ENCODE peak calls at places on chromosome 7, in seven cellular contexts. One of them, this sample, is unnamed.

GRCh38 chr7:39248693-39249090 is 271.0 kb downstream of the POU6F2 start:
- DNase-seq in neural progenitor cell: peak
- DNase-seq in H9: no peak
- DNase-seq in HCT116: no peak
- DNase-seq in fibroblast of lung: no peak
- DNase-seq in PC-3: no peak
- DNase-seq in K562: no peak
- DNase-seq in this sample: no peak

GRCh38 chr7:27116962-27117686 is 13.4 kb downstream of the HOXA4 start:
- DNase-seq in K562: no peak
- DNase-seq in PC-3: no peak
- DNase-seq in neural progenitor cell: no peak
- DNase-seq in fibroblast of lung: peak
- DNase-seq in H9: no peak
- DNase-seq in HCT116: no peak
- DNase-seq in this sample: peak

GRCh38 chr7:20514364-20514763 is 101.1 kb upstream of the ABCB5 start:
- DNase-seq in neural progenitor cell: no peak
- DNase-seq in K562: no peak
- DNase-seq in HCT116: no peak
- DNase-seq in PC-3: peak
- DNase-seq in fibroblast of lung: peak
- DNase-seq in H9: no peak
- DNase-seq in this sample: no peak

GRCh38 chr7:40571796-40572195 is 437.0 kb downstream of the SUGCT start:
- DNase-seq in PC-3: peak
- DNase-seq in fibroblast of lung: peak
- DNase-seq in HCT116: no peak
- DNase-seq in H9: no peak
- DNase-seq in neural progenitor cell: no peak
- DNase-seq in K562: no peak
- DNase-seq in this sample: no peak

GRCh38 chr7:13044309-13044708 is 356.9 kb downstream of the ARL4A start:
- DNase-seq in fibroblast of lung: no peak
- DNase-seq in HCT116: peak
- DNase-seq in K562: no peak
- DNase-seq in H9: no peak
- DNase-seq in PC-3: peak
- DNase-seq in neural progenitor cell: peak
- DNase-seq in this sample: no peak

GRCh38 chr7:142798451-142799438 is 28.0 kb downstream of the PRSS2 start:
- DNase-seq in H9: peak
- DNase-seq in fibroblast of lung: no peak
- DNase-seq in PC-3: no peak
- DNase-seq in HCT116: no peak
- DNase-seq in K562: no peak
- DNase-seq in neural progenitor cell: no peak
- DNase-seq in this sample: no peak

GRCh38 chr7:88477957-88478356 is 171.3 kb upstream of the STEAP4 start:
- DNase-seq in fibroblast of lung: no peak
- DNase-seq in H9: no peak
- DNase-seq in HCT116: no peak
- DNase-seq in K562: no peak
- DNase-seq in PC-3: no peak
- DNase-seq in neural progenitor cell: no peak
- DNase-seq in this sample: no peak

GRCh38 chr7:112411186-112411795 is 39.0 kb upstream of the IFRD1 start:
- DNase-seq in H9: no peak
- DNase-seq in HCT116: no peak
- DNase-seq in K562: no peak
- DNase-seq in PC-3: peak
- DNase-seq in fibroblast of lung: peak
- DNase-seq in neural progenitor cell: no peak
- DNase-seq in this sample: no peak

GRCh38 chr7:95840953-95841950 is 68.9 kb downstream of the DYNC1I1 start:
- DNase-seq in neural progenitor cell: peak
- DNase-seq in fibroblast of lung: no peak
- DNase-seq in H9: peak
- DNase-seq in K562: peak
- DNase-seq in PC-3: peak
- DNase-seq in HCT116: peak
- DNase-seq in this sample: no peak

GRCh38 chr7:149223746-149224145 is 15.7 kb upstream of the ZNF212 start:
- DNase-seq in fibroblast of lung: no peak
- DNase-seq in HCT116: no peak
- DNase-seq in H9: no peak
- DNase-seq in PC-3: no peak
- DNase-seq in neural progenitor cell: no peak
- DNase-seq in K562: no peak
- DNase-seq in this sample: no peak

GRCh38 chr7:1861799-1862458 is 191.9 kb downstream of the ELFN1 start:
- DNase-seq in PC-3: no peak
- DNase-seq in fibroblast of lung: no peak
- DNase-seq in neural progenitor cell: no peak
- DNase-seq in K562: no peak
- DNase-seq in HCT116: no peak
- DNase-seq in H9: no peak
- DNase-seq in this sample: no peak

GRCh38 chr7:148773344-148773743 is 74.6 kb downstream of the CUL1 start:
- DNase-seq in neural progenitor cell: no peak
- DNase-seq in PC-3: no peak
- DNase-seq in HCT116: no peak
- DNase-seq in H9: no peak
- DNase-seq in K562: no peak
- DNase-seq in fibroblast of lung: peak
- DNase-seq in this sample: no peak

GRCh38 chr7:2108501-2109250 is 124.1 kb downstream of the MAD1L1 start:
- DNase-seq in PC-3: no peak
- DNase-seq in fibroblast of lung: no peak
- DNase-seq in neural progenitor cell: peak
- DNase-seq in K562: no peak
- DNase-seq in H9: no peak
- DNase-seq in HCT116: no peak
- DNase-seq in this sample: no peak

GRCh38 chr7:55348502-55348901 is 16.6 kb upstream of the LANCL2 start:
- DNase-seq in K562: no peak
- DNase-seq in fibroblast of lung: peak
- DNase-seq in HCT116: no peak
- DNase-seq in PC-3: peak
- DNase-seq in H9: no peak
- DNase-seq in neural progenitor cell: no peak
- DNase-seq in this sample: no peak

GRCh38 chr7:100177040-100178001 is at the start of the genes GPC2 and STAG3:
- DNase-seq in H9: peak
- DNase-seq in K562: peak
- DNase-seq in fibroblast of lung: peak
- DNase-seq in PC-3: peak
- DNase-seq in HCT116: peak
- DNase-seq in neural progenitor cell: peak
- DNase-seq in this sample: peak

GRCh38 chr7:51133992-51134391 is 182.6 kb downstream of the COBL start:
- DNase-seq in K562: no peak
- DNase-seq in HCT116: no peak
- DNase-seq in neural progenitor cell: no peak
- DNase-seq in H9: no peak
- DNase-seq in fibroblast of lung: no peak
- DNase-seq in PC-3: no peak
- DNase-seq in this sample: no peak

GRCh38 chr7:158649279-158649678 is 55.3 kb downstream of the NCAPG2 start:
- DNase-seq in H9: no peak
- DNase-seq in HCT116: no peak
- DNase-seq in neural progenitor cell: no peak
- DNase-seq in K562: no peak
- DNase-seq in fibroblast of lung: peak
- DNase-seq in PC-3: peak
- DNase-seq in this sample: no peak

GRCh38 chr7:123594813-123595241 is 6.8 kb upstream of the ASB15 start:
- DNase-seq in PC-3: no peak
- DNase-seq in neural progenitor cell: peak
- DNase-seq in K562: no peak
- DNase-seq in fibroblast of lung: peak
- DNase-seq in H9: peak
- DNase-seq in HCT116: no peak
- DNase-seq in this sample: peak

GRCh38 chr7:32958046-32959025 is 1.1 kb downstream of the FKBP9 start:
- DNase-seq in fibroblast of lung: peak
- DNase-seq in K562: no peak
- DNase-seq in HCT116: no peak
- DNase-seq in neural progenitor cell: no peak
- DNase-seq in H9: peak
- DNase-seq in PC-3: no peak
- DNase-seq in this sample: peak

GRCh38 chr7:106774768-106775551 is 90.1 kb upstream of the PIK3CG start:
- DNase-seq in K562: peak
- DNase-seq in H9: peak
- DNase-seq in fibroblast of lung: peak
- DNase-seq in PC-3: peak
- DNase-seq in HCT116: peak
- DNase-seq in neural progenitor cell: no peak
- DNase-seq in this sample: no peak

GRCh38 chr7:151426906-151427704 is 12.8 kb downstream of the CRYGN start:
- DNase-seq in neural progenitor cell: no peak
- DNase-seq in H9: no peak
- DNase-seq in PC-3: no peak
- DNase-seq in fibroblast of lung: no peak
- DNase-seq in K562: no peak
- DNase-seq in HCT116: no peak
- DNase-seq in this sample: no peak

GRCh38 chr7:122182081-122182480 is 38.0 kb upstream of the AASS start:
- DNase-seq in fibroblast of lung: no peak
- DNase-seq in PC-3: no peak
- DNase-seq in HCT116: no peak
- DNase-seq in H9: no peak
- DNase-seq in K562: no peak
- DNase-seq in neural progenitor cell: no peak
- DNase-seq in this sample: no peak

GRCh38 chr7:39453743-39454355 is 112.4 kb upstream of the YAE1 start:
- DNase-seq in PC-3: peak
- DNase-seq in K562: peak
- DNase-seq in HCT116: peak
- DNase-seq in H9: peak
- DNase-seq in fibroblast of lung: peak
- DNase-seq in neural progenitor cell: peak
- DNase-seq in this sample: peak

GRCh38 chr7:100021297-100021696 is 5.9 kb downstream of the ZKSCAN1 start:
- DNase-seq in HCT116: no peak
- DNase-seq in H9: no peak
- DNase-seq in fibroblast of lung: peak
- DNase-seq in PC-3: no peak
- DNase-seq in neural progenitor cell: no peak
- DNase-seq in K562: no peak
- DNase-seq in this sample: no peak

GRCh38 chr7:5424689-5425506 is 1.3 kb upstream of the TNRC18 start:
- DNase-seq in K562: no peak
- DNase-seq in neural progenitor cell: peak
- DNase-seq in HCT116: no peak
- DNase-seq in H9: no peak
- DNase-seq in PC-3: peak
- DNase-seq in fibroblast of lung: peak
- DNase-seq in this sample: peak

GRCh38 chr7:90412458-90413184 is 9.4 kb downstream of the CLDN12 start:
- DNase-seq in PC-3: peak
- DNase-seq in neural progenitor cell: peak
- DNase-seq in H9: peak
- DNase-seq in K562: peak
- DNase-seq in fibroblast of lung: no peak
- DNase-seq in HCT116: peak
- DNase-seq in this sample: peak

GRCh38 chr7:98133621-98134266 is 27.1 kb downstream of the LMTK2 start:
- DNase-seq in neural progenitor cell: no peak
- DNase-seq in H9: no peak
- DNase-seq in fibroblast of lung: peak
- DNase-seq in K562: no peak
- DNase-seq in PC-3: peak
- DNase-seq in HCT116: peak
- DNase-seq in this sample: no peak
- H3K9ac ChIP-seq in neural progenitor cell: no peak
- H3K9ac ChIP-seq in H9: no peak
- H3K9ac ChIP-seq in fibroblast of lung: no peak
- H3K9ac ChIP-seq in K562: no peak
- H3K9ac ChIP-seq in PC-3: no peak
- H3K9ac ChIP-seq in HCT116: no peak
- H3K9ac ChIP-seq in this sample: no peak

GRCh38 chr7:139361523-139361922 is 1.8 kb downstream of the LUC7L2 start:
- DNase-seq in H9: no peak
- DNase-seq in K562: no peak
- DNase-seq in neural progenitor cell: no peak
- DNase-seq in fibroblast of lung: no peak
- DNase-seq in PC-3: no peak
- DNase-seq in HCT116: no peak
- DNase-seq in this sample: no peak
- H3K9ac ChIP-seq in H9: peak
- H3K9ac ChIP-seq in K562: no peak
- H3K9ac ChIP-seq in neural progenitor cell: peak
- H3K9ac ChIP-seq in fibroblast of lung: no peak
- H3K9ac ChIP-seq in PC-3: peak
- H3K9ac ChIP-seq in HCT116: peak
- H3K9ac ChIP-seq in this sample: peak

GRCh38 chr7:522071-522937 is 2.7 kb upstream of the PDGFA start:
- DNase-seq in PC-3: peak
- DNase-seq in K562: peak
- DNase-seq in neural progenitor cell: peak
- DNase-seq in H9: no peak
- DNase-seq in HCT116: no peak
- DNase-seq in fibroblast of lung: peak
- DNase-seq in this sample: peak
- H3K9ac ChIP-seq in PC-3: no peak
- H3K9ac ChIP-seq in K562: peak
- H3K9ac ChIP-seq in neural progenitor cell: no peak
- H3K9ac ChIP-seq in H9: no peak
- H3K9ac ChIP-seq in HCT116: peak
- H3K9ac ChIP-seq in fibroblast of lung: peak
- H3K9ac ChIP-seq in this sample: peak

GRCh38 chr7:46022397-46022796 is 101.3 kb upstream of the IGFBP3 start:
- DNase-seq in fibroblast of lung: no peak
- DNase-seq in HCT116: no peak
- DNase-seq in K562: no peak
- DNase-seq in PC-3: no peak
- DNase-seq in neural progenitor cell: no peak
- DNase-seq in H9: no peak
- DNase-seq in this sample: no peak

GRCh38 chr7:46024263-46024916 is 103.3 kb upstream of the IGFBP3 start:
- DNase-seq in PC-3: no peak
- DNase-seq in HCT116: no peak
- DNase-seq in H9: no peak
- DNase-seq in fibroblast of lung: no peak
- DNase-seq in neural progenitor cell: no peak
- DNase-seq in K562: no peak
- DNase-seq in this sample: no peak

GRCh38 chr7:46028246-46028645 is 107.2 kb upstream of the IGFBP3 start:
- DNase-seq in K562: no peak
- DNase-seq in fibroblast of lung: no peak
- DNase-seq in H9: no peak
- DNase-seq in HCT116: no peak
- DNase-seq in neural progenitor cell: no peak
- DNase-seq in PC-3: no peak
- DNase-seq in this sample: no peak

GRCh38 chr7:46029111-46029704 is 108.1 kb upstream of the IGFBP3 start:
- DNase-seq in PC-3: no peak
- DNase-seq in H9: no peak
- DNase-seq in neural progenitor cell: no peak
- DNase-seq in fibroblast of lung: no peak
- DNase-seq in K562: no peak
- DNase-seq in HCT116: no peak
- DNase-seq in this sample: no peak

GRCh38 chr7:46026741-46027140 is 105.7 kb upstream of the IGFBP3 start:
- DNase-seq in K562: no peak
- DNase-seq in H9: no peak
- DNase-seq in PC-3: no peak
- DNase-seq in fibroblast of lung: no peak
- DNase-seq in HCT116: no peak
- DNase-seq in neural progenitor cell: no peak
- DNase-seq in this sample: no peak
- H3K9ac ChIP-seq in K562: no peak
- H3K9ac ChIP-seq in H9: no peak
- H3K9ac ChIP-seq in PC-3: no peak
- H3K9ac ChIP-seq in fibroblast of lung: no peak
- H3K9ac ChIP-seq in HCT116: no peak
- H3K9ac ChIP-seq in neural progenitor cell: no peak
- H3K9ac ChIP-seq in this sample: no peak

This sample was measured in colonic mucosa.